ENCODE peak calls at places on chromosomes 12 and 14, in six cellular contexts. V is PC-3, E is psoas muscle, N is heart left ventricle, C is esophagus muscularis mucosa, S is body of pancreas. D is an unnamed sample.

GRCh38 chr14:69858801-69859200 is 20.4 kb upstream of the SMOC1 start:
- DNase-seq in V (no peak), E (no peak), N (no peak), C (no peak), S (no peak), D (no peak)

GRCh38 chr14:70907172-70907995 is at the start of gene PCNX1:
- DNase-seq in V (peak), E (peak), N (peak), C (peak), S (peak), D (peak)

GRCh38 chr12:12003609-12004008 is 67.1 kb upstream of the BCL2L14 start:
- DNase-seq in V (no peak), E (no peak), N (no peak), C (no peak), S (no peak), D (no peak)

GRCh38 chr12:131832393-131833231 is 4.4 kb downstream of the MMP17 start:
- DNase-seq in V (peak), E (peak), N (no peak), C (no peak), S (no peak), D (peak)

GRCh38 chr12:15289192-15289591 is 33.1 kb upstream of the PTPRO start:
- DNase-seq in V (no peak), E (no peak), N (no peak), C (no peak), S (no peak), D (no peak)

GRCh38 chr14:58690801-58691516 is 53.2 kb downstream of the DACT1 start:
- DNase-seq in V (no peak), E (no peak), N (no peak), C (no peak), S (no peak), D (no peak)

GRCh38 chr12:132219323-132219722 is 75.1 kb downstream of the NOC4L start:
- DNase-seq in V (no peak), E (no peak), N (no peak), C (no peak), S (no peak), D (no peak)

GRCh38 chr14:103026988-103027387 is 30.4 kb downstream of the CDC42BPB start:
- DNase-seq in V (peak), E (no peak), N (no peak), C (no peak), S (no peak), D (no peak)

GRCh38 chr14:68677901-68678300 is 115.0 kb downstream of the ZFP36L1 start:
- DNase-seq in V (no peak), E (no peak), N (no peak), C (no peak), S (no peak), D (no peak)

GRCh38 chr14:63375772-63376171 is 57.0 kb upstream of the GPHB5 start:
- DNase-seq in V (peak), E (no peak), N (no peak), C (no peak), S (no peak), D (no peak)

GRCh38 chr12:124626841-124627502 is 59.6 kb upstream of the NCOR2 start:
- DNase-seq in V (no peak), E (peak), N (peak), C (no peak), S (peak), D (peak)

GRCh38 chr12:46268349-46268616 is 560 bp downstream of the SLC38A1 start:
- DNase-seq in V (no peak), E (no peak), N (no peak), C (no peak), S (no peak), D (no peak)

GRCh38 chr12:9363145-9363544 is 154.9 kb upstream of the PZP start:
- DNase-seq in V (no peak), E (no peak), N (no peak), C (no peak), S (no peak), D (no peak)

GRCh38 chr12:6953417-6954315 is 2.5 kb downstream of the PTPN6 start:
- DNase-seq in V (no peak), E (peak), N (peak), C (no peak), S (peak), D (no peak)

GRCh38 chr14:99572173-99572999 is 31.6 kb downstream of the CCDC85C start:
- DNase-seq in V (no peak), E (no peak), N (no peak), C (no peak), S (peak), D (no peak)

GRCh38 chr14:21352587-21352986 is 31.2 kb downstream of the SUPT16H start:
- DNase-seq in V (no peak), E (no peak), N (no peak), C (no peak), S (peak), D (no peak)

GRCh38 chr12:116520801-116521471 is 38.2 kb upstream of the MAP1LC3B2 start:
- DNase-seq in V (no peak), E (no peak), N (no peak), C (no peak), S (no peak), D (no peak)

GRCh38 chr12:28424965-28425364 is 234.7 kb downstream of the CCDC91 start:
- DNase-seq in V (no peak), E (no peak), N (peak), C (no peak), S (peak), D (no peak)

GRCh38 chr12:40921563-40922163 is 229.4 kb downstream of the CNTN1 start:
- DNase-seq in V (peak), E (no peak), N (no peak), C (no peak), S (no peak), D (no peak)

GRCh38 chr14:61296707-61297502 is 15.8 kb upstream of the TMEM30B start:
- DNase-seq in V (peak), E (no peak), N (no peak), C (peak), S (peak), D (no peak)

GRCh38 chr12:9378430-9378835 is 170.2 kb upstream of the PZP start:
- DNase-seq in V (peak), E (no peak), N (no peak), C (no peak), S (no peak), D (no peak)

GRCh38 chr12:58069268-58069967 is 128.1 kb downstream of the ATP23 start:
- DNase-seq in V (no peak), E (no peak), N (no peak), C (no peak), S (peak), D (no peak)

GRCh38 chr12:84411031-84411430 is 501.6 kb downstream of the SLC6A15 start:
- DNase-seq in V (no peak), E (no peak), N (no peak), C (no peak), S (no peak), D (no peak)

GRCh38 chr14:38357557-38357956 is 101.7 kb upstream of the CLEC14A start:
- DNase-seq in V (peak), E (no peak), N (no peak), C (no peak), S (no peak), D (peak)

GRCh38 chr12:47276253-47277070 is 196.7 kb upstream of the AMIGO2 start:
- DNase-seq in V (peak), E (no peak), N (peak), C (peak), S (peak), D (no peak)

GRCh38 chr12:68880660-68881325 is 52.2 kb downstream of the CPM start:
- DNase-seq in V (peak), E (no peak), N (no peak), C (no peak), S (no peak), D (no peak)

GRCh38 chr14:63891148-63891964 is 38.6 kb downstream of the SYNE2 start:
- DNase-seq in V (no peak), E (no peak), N (peak), C (no peak), S (peak), D (no peak)

GRCh38 chr12:92439397-92439779 is 263.4 kb upstream of the PLEKHG7 start:
- DNase-seq in V (peak), E (no peak), N (no peak), C (no peak), S (no peak), D (peak)

GRCh38 chr14:104601786-104602185 is 2.8 kb downstream of the TMEM179 start:
- DNase-seq in V (no peak), E (no peak), N (no peak), C (no peak), S (no peak), D (no peak)

GRCh38 chr12:89350661-89351488 is 1.4 kb downstream of the DUSP6 start:
- DNase-seq in V (no peak), E (peak), N (no peak), C (no peak), S (peak), D (no peak)

GRCh38 chr12:117100251-117100650 is 1.0 kb upstream of the TESC start:
- DNase-seq in V (peak), E (no peak), N (no peak), C (no peak), S (no peak), D (no peak)

GRCh38 chr14:88233915-88234314 is 89.2 kb downstream of the KCNK10 start:
- DNase-seq in V (no peak), E (no peak), N (no peak), C (no peak), S (no peak), D (no peak)

GRCh38 chr12:104510145-104510872 is 53.6 kb downstream of the CHST11 start:
- DNase-seq in V (no peak), E (no peak), N (no peak), C (no peak), S (no peak), D (no peak)

GRCh38 chr12:105765053-105766019 is 373.4 kb downstream of the NUAK1 start:
- DNase-seq in V (no peak), E (no peak), N (no peak), C (no peak), S (no peak), D (no peak)

GRCh38 chr14:94961761-94962575 is 192.1 kb upstream of the GSC start:
- DNase-seq in V (no peak), E (no peak), N (no peak), C (peak), S (no peak), D (no peak)

GRCh38 chr12:123388948-123389559 is 5.1 kb downstream of the KMT5A start:
- DNase-seq in V (no peak), E (no peak), N (no peak), C (no peak), S (no peak), D (no peak)

GRCh38 chr12:62252576-62252975 is 7.6 kb upstream of the USP15 start:
- DNase-seq in V (no peak), E (no peak), N (no peak), C (no peak), S (no peak), D (no peak)

GRCh38 chr14:22268875-22269274 is 320.1 kb downstream of the DAD1 start:
- DNase-seq in V (peak), E (no peak), N (no peak), C (no peak), S (no peak), D (no peak)

GRCh38 chr12:74415633-74416032 is 122.0 kb upstream of the ATXN7L3B start:
- DNase-seq in V (peak), E (no peak), N (no peak), C (no peak), S (peak), D (no peak)

DNA sequence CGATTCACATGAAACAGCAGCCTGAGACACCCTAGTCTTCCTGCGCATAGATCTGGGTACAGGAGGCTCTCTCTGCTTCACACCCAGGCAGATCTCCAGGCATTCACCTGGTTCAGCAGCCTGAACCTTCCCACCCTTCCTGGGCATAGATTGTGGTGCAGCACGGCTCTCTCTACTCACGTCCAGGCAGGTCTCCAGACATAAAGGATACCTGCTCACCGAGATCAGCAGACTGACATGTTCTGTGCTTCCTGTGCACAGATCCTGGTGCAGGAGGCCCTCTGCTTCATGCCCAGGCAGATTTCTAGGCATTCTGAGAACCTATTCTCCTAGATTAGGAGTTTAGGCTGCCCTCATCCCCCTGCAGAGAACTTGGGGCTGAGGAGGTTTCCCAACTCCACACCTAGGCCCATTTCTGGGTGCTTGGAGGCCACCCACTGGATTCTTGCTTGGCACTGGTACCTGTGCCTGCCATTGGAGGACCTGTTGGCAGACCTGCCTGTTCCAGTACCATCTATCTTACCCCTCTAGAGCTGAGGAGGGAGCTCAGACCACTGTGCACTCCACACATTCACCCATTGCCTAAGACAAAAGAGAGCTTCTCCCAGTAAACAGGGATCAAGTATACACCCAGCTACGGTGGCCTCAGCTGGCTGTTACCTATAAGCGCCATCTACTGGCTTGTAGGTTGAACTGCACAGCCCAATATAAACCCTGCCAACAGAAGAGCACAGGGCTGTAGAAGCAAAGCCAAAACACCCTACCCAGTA is 28.0 kb upstream of the GARIN6 start:
- DNase-seq in V (peak), E (no peak), N (no peak), C (no peak), S (no peak), D (no peak)
- TF ChIP-seq CTCF in V (peak), E (no peak), N (no peak), C (no peak), S (no peak), D (no peak)

GRCh38 chr14:101076451-101077220 is 173.1 kb upstream of the RTL1 start:
- DNase-seq in V (no peak), E (no peak), N (no peak), C (peak), S (no peak), D (no peak)

GRCh38 chr14:101078105-101078891 is 174.8 kb upstream of the RTL1 start:
- DNase-seq in V (no peak), E (no peak), N (no peak), C (peak), S (no peak), D (no peak)

GRCh38 chr14:101075801-101076413 is 172.4 kb upstream of the RTL1 start:
- DNase-seq in V (no peak), E (no peak), N (no peak), C (peak), S (no peak), D (peak)

GRCh38 chr14:101078892-101079221 is 175.3 kb upstream of the RTL1 start:
- DNase-seq in V (no peak), E (no peak), N (no peak), C (no peak), S (no peak), D (no peak)

GRCh38 chr14:101077511-101078074 is 174.1 kb upstream of the RTL1 start:
- DNase-seq in V (no peak), E (no peak), N (no peak), C (peak), S (no peak), D (no peak)
- H3K4me3 ChIP-seq in V (no peak), E (no peak), N (no peak), C (peak), S (no peak), D (no peak)

DNA sequence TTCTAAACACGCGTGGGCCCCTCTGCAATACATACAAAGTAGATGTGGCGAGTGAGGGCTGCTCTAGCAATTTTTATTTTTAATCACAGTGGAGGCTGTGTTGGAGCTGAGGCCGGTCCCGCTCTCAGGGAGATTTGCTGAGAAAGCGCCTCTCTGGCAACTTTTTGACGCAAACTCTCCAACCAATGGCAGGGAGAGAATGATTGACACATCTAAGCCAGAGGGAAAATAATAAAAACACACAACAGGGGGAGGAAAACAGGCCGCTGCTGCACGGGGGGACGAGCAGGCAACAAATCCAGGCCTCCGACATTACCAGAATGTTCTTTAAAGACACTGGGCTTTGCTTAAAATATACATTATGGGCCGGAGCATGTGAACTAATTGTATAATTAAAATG is at the start of gene OTX2:
- DNase-seq in V (no peak), E (no peak), N (no peak), C (no peak), S (no peak), D (no peak)
- H3K27ac ChIP-seq in V (no peak), E (no peak), N (no peak), C (no peak), S (no peak), D (no peak)

GRCh38 chr12:109995703-109996482 is at the start of gene GIT2:
- DNase-seq in V (peak), E (peak), N (peak), C (peak), S (peak), D (peak)
- TF ChIP-seq CTCF in V (no peak), E (no peak), N (no peak), C (peak), S (no peak), D (peak)

DNA sequence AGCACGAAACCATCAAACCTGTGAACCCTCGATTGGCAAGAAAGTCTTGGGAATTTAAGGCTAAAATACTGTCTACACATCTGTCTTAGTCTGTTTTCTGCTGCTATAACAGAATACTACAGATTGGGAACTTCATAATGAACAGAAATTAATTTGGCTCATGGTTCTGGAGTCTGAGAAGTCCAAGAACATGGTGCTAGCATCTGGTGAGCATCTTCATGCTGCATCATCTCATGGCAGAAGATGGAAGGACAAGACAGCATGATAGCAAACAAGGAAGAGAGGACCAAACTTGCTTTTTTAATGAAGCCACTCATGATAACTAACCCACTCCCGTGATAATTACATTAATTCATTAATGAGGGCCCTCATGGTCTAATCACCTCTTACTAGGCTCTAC is 102.0 kb upstream of the CDKN3 start:
- DNase-seq in V (no peak), E (no peak), N (no peak), C (no peak), S (no peak), D (no peak)
- H3K4me3 ChIP-seq in V (no peak), E (no peak), N (no peak), C (no peak), S (no peak), D (no peak)

GRCh38 chr14:90732142-90732541 is 84.1 kb downstream of the TTC7B start:
- DNase-seq in V (no peak), E (no peak), N (no peak), C (peak), S (peak), D (no peak)
- H3K27ac ChIP-seq in V (no peak), E (peak), N (no peak), C (no peak), S (no peak), D (no peak)

GRCh38 chr14:54891471-54892245 is 11.0 kb downstream of the GCH1 start:
- DNase-seq in V (no peak), E (no peak), N (no peak), C (no peak), S (no peak), D (no peak)

GRCh38 chr14:54894995-54895394 is 7.6 kb downstream of the GCH1 start:
- DNase-seq in V (peak), E (no peak), N (no peak), C (no peak), S (no peak), D (no peak)

GRCh38 chr14:54890794-54891193 is 11.8 kb downstream of the GCH1 start:
- DNase-seq in V (no peak), E (no peak), N (no peak), C (no peak), S (no peak), D (no peak)

GRCh38 chr14:54895683-54896082 is 6.9 kb downstream of the GCH1 start:
- DNase-seq in V (no peak), E (no peak), N (no peak), C (no peak), S (no peak), D (no peak)

DNA sequence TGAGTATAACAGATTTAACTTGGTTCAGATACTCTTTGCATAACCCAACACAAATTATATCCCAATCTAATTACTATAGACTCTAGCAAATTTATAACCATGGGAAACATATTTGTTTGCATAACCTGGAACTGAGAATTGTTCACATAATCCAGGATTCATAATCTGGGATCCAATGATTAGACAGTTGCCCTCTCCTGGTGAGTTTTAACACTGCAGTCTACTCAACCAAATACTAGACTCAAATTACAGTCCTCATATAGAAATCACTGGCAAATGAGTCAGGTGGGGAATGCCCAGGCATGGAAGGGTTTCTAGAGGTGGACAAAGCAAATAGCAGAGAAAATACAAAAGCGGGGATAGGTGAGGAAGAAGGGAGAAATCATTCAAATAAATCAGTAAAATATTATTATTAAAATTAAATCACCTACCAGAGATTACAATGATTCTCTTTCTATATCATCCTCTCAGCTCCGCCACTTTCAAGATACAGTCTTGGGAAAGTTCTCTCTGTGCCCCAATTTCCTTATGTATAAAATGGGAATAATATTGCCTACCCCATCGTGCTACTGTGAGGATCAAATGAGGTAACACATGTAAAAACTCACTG is 9.4 kb downstream of the GCH1 start:
- DNase-seq in V (peak), E (no peak), N (no peak), C (no peak), S (peak), D (no peak)
- TF ChIP-seq CTCF in V (peak), E (peak), N (peak), C (peak), S (peak), D (peak)

DNA sequence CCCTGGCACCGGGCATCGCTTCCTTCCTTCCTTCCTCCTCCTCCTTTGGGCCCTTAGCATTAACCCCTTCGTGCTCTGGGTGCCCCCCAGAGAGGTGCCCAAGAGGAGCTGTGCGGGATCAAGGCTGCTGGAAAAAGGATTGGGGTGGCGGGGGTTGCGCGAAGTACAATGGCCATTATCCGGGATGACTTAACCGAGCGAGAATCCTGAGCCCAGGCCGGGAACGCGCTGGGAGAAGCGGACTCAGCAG is 2.8 kb downstream of the DHH start:
- DNase-seq in V (no peak), E (no peak), N (no peak), C (no peak), S (no peak), D (no peak)
- H3K4me3 ChIP-seq in V (peak), E (peak), N (no peak), C (peak), S (no peak), D (peak)

D was measured in uterus.